ENCODE peak calls at places on chromosomes 6 and 20, in nine cellular contexts. C is body of pancreas, M is IMR-90, T is fibroblast of lung, G is breast epithelium, J is dorsolateral prefrontal cortex, Z is ovary, H is neural progenitor cell, K is fibroblast of the aortic adventitia. V is an unnamed sample.

GRCh38 chr6:156219973-156220372 is 557.2 kb upstream of the ARID1B start:
- DNase-seq in K (no peak), J (no peak), T (no peak), M (no peak), Z (no peak), C (no peak), G (no peak), H (no peak), V (no peak)

GRCh38 chr6:11675610-11676009 is 103.0 kb downstream of the ADTRP start:
- DNase-seq in M (no peak), T (no peak), Z (no peak), K (peak), G (no peak), H (no peak), J (no peak), C (no peak), V (no peak)

GRCh38 chr6:150250826-150251225 is 108.0 kb downstream of the PPP1R14C start:
- DNase-seq in H (no peak), K (peak), M (peak), T (peak), J (no peak), C (no peak), G (no peak), Z (no peak), V (no peak)

GRCh38 chr6:140101367-140101766 is 726.9 kb upstream of the CITED2 start:
- DNase-seq in J (no peak), K (peak), T (no peak), G (no peak), C (no peak), M (peak), H (no peak), Z (no peak), V (no peak)

GRCh38 chr20:11159728-11160127 is 485.9 kb upstream of the JAG1 start:
- DNase-seq in Z (peak), M (peak), C (peak), T (peak), J (no peak), K (peak), G (no peak), H (no peak), V (no peak)

GRCh38 chr6:25172819-25173218 is 106.4 kb upstream of the CARMIL1 start:
- DNase-seq in K (peak), H (no peak), G (no peak), J (no peak), M (peak), C (peak), T (peak), Z (no peak), V (peak)

GRCh38 chr6:69926745-69927144 is 60.4 kb downstream of the COL19A1 start:
- DNase-seq in H (no peak), M (no peak), K (no peak), T (no peak), C (no peak), G (no peak), J (no peak), Z (no peak), V (no peak)

GRCh38 chr6:1497593-1498105 is 108.3 kb downstream of the FOXF2 start:
- DNase-seq in H (peak), M (no peak), C (no peak), T (no peak), K (no peak), J (no peak), Z (peak), G (no peak), V (no peak)

GRCh38 chr6:51902261-51902764 is 185.1 kb downstream of the PKHD1 start:
- DNase-seq in T (no peak), M (no peak), H (peak), C (no peak), J (no peak), G (no peak), K (no peak), Z (no peak), V (no peak)

GRCh38 chr20:15556869-15557268 is 1016.4 kb downstream of the KIF16B start:
- DNase-seq in M (no peak), H (no peak), Z (no peak), G (no peak), K (no peak), T (no peak), J (no peak), C (no peak), V (no peak)

GRCh38 chr20:62069741-62070216 is 4.1 kb upstream of the TAF4 start:
- DNase-seq in J (peak), T (peak), M (peak), C (peak), K (peak), H (no peak), Z (no peak), G (no peak), V (no peak)

DNA sequence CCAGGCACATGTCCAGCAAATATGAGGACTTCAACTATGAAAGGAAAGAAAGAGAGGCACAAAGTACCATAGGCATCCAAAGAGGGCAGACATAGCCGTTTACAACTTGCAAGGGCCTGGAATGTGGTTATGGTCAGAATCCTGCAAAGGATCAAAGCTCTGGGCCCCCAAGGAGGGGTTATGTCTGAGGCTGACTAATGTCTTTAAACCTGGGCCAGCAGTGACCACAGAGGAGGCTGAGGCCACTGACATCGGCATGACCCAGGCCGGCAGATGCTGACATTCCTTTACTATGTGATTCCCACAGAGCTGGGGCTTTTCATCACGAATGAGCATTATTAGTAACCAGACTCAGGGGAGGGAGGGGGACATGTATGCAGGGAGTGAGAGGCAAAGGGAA is 861.1 kb downstream of the DHX35 start:
- DNase-seq in H (no peak), M (peak), C (peak), G (no peak), Z (peak), K (peak), T (peak), J (no peak), V (no peak)
- TF ChIP-seq CTCF in H (no peak), M (no peak), C (no peak), G (no peak), Z (no peak), K (no peak), T (no peak), J (no peak), V (no peak)

DNA sequence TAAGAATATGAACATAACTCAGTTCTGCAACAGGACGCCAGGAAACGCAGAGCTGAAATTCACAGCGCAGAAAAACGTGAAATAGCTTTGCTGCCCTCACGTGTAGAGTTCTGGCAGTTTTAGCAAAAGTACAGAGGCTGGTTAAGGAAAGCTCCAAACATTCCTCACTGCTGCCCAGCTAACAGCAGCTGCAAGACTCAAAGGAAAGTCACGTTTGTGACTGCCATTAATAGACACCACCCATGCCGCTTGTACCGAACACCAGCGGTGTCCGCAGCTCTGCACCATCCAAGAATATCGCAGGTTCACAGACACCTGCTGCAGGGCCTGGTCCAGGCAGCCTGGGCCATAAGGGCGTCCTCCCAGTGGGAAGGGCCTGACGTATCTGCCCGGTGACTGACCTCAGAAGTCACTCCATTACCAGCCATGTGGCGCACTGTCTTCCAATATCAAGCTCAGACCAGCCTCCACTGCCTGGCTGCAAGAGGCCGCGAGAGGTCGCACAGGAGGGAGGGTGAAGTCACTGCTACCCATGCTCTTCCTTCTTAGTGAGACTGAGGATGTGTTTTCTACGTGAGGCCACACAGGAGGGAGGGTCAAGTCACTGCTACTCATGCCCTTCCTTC is 61.4 kb downstream of the WDR27 start:
- DNase-seq in T (peak), Z (no peak), H (no peak), C (no peak), J (no peak), G (no peak), M (peak), K (peak), V (no peak)
- TF ChIP-seq CTCF in T (peak), Z (no peak), H (no peak), C (no peak), J (no peak), G (no peak), M (peak), K (peak), V (no peak)

GRCh38 chr6:46652232-46652602 is 401 bp downstream of the CYP39A1 start:
- DNase-seq in T (no peak), J (no peak), C (no peak), K (no peak), M (no peak), Z (no peak), G (no peak), H (no peak), V (no peak)

GRCh38 chr6:46652603-46653438 is at the start of the genes CYP39A1 and SLC25A27:
- DNase-seq in T (peak), M (peak), K (peak), J (peak), C (peak), Z (peak), H (peak), G (peak), V (peak)

GRCh38 chr6:46657642-46658041 is 4.9 kb downstream of the SLC25A27 start:
- DNase-seq in M (no peak), C (no peak), J (no peak), H (no peak), G (no peak), K (no peak), T (no peak), Z (no peak), V (no peak)

GRCh38 chr6:46653439-46653942 is 716 bp downstream of the SLC25A27 start:
- DNase-seq in T (no peak), J (no peak), K (peak), M (no peak), Z (no peak), C (no peak), G (no peak), H (no peak), V (no peak)

DNA sequence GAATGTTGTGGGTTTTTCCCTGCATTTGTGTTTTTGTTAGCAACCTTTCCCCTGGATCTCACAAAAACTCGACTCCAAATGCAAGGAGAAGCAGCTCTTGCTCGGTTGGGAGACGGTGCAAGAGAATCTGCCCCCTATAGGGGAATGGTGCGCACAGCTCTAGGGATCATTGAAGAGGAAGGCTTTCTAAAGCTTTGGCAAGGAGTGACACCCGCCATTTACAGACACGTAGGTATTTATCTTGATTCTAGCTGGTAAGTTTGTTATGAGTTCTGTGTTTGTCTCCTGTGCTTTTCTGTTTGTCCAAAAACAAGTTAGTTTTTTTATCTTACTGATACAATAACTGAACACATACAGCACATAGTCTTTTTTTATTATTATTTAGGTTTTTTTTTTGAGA is 3.0 kb downstream of the SLC25A27 start:
- DNase-seq in T (no peak), G (no peak), H (peak), K (no peak), Z (no peak), C (no peak), J (no peak), M (no peak), V (peak)
- TF ChIP-seq CTCF in T (peak), G (no peak), H (peak), K (peak), Z (no peak), C (no peak), J (no peak), M (no peak), V (peak)

GRCh38 chr6:167697316-167697715 is 129.4 kb upstream of the AFDN start:
- DNase-seq in Z (no peak), G (no peak), H (no peak), C (no peak), T (no peak), K (no peak), M (no peak), J (no peak), V (no peak)
- TF ChIP-seq CTCF in Z (no peak), G (no peak), H (no peak), C (no peak), T (no peak), K (no peak), M (no peak), J (no peak), V (no peak)

DNA sequence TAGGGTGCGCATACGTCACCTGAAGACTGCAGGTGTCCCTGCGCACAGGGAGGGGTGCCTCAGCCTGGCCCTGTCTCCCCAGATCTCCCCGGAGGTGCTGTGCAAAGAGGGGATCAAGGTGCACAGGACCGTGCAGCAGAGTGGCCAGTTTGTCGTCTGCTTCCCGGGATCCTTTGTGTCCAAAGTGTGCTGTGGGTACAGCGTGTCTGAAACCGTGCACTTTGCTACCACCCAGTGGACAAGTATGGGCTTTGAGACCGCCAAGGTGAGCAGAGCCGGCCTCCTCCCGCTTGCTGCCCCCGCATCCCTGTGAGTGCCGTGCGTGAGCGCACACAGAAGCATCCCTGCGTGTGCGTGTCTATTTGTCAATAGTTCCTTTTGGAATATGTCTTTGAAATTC is 150.7 kb downstream of the DTNBP1 start:
- DNase-seq in J (peak), T (no peak), H (peak), C (no peak), M (no peak), Z (no peak), G (no peak), K (no peak), V (no peak)
- TF ChIP-seq CTCF in J (peak), T (no peak), H (peak), C (no peak), M (no peak), Z (no peak), G (no peak), K (no peak), V (no peak)

GRCh38 chr6:47114460-47114859 is 72.3 kb upstream of the ADGRF1 start:
- DNase-seq in J (no peak), K (no peak), M (no peak), Z (no peak), H (no peak), G (no peak), C (no peak), T (no peak), V (no peak)

GRCh38 chr6:47116616-47117015 is 74.5 kb upstream of the ADGRF1 start:
- DNase-seq in C (no peak), T (no peak), G (no peak), J (no peak), M (no peak), K (no peak), Z (no peak), H (no peak), V (peak)

GRCh38 chr6:47112311-47112710 is 70.2 kb upstream of the ADGRF1 start:
- DNase-seq in T (peak), Z (no peak), M (no peak), C (no peak), K (no peak), H (no peak), G (no peak), J (no peak), V (no peak)

GRCh38 chr6:47116086-47116485 is 74.0 kb upstream of the ADGRF1 start:
- DNase-seq in C (no peak), J (no peak), G (no peak), H (no peak), Z (no peak), K (no peak), M (no peak), T (no peak), V (no peak)

GRCh38 chr6:47117314-47117713 is 75.2 kb upstream of the ADGRF1 start:
- DNase-seq in J (no peak), M (no peak), C (no peak), T (no peak), K (no peak), Z (no peak), G (no peak), H (no peak), V (no peak)
- TF ChIP-seq CTCF in J (no peak), M (no peak), C (no peak), T (no peak), K (no peak), Z (no peak), G (no peak), H (no peak), V (no peak)

V was measured in Calu3.